ENCODE peak calls at places on chromosomes 7 and 10, in six cellular contexts. One of them, this sample, is unnamed.

GRCh38 chr7:130888017-130888371 is 154.0 kb upstream of the KLF14 start:
- DNase-seq in stimulated activated CD8-positive, alpha-beta memory T cell treated with anti-CD3 and anti-CD28 coated beads, Interleukin-4, amount 100 ng/mL, for 4 hours: no peak
- DNase-seq in nucleus accumbens: no peak
- DNase-seq in astrocyte of the spinal cord: no peak
- DNase-seq in AG20443: no peak
- DNase-seq in NCI-H1105: no peak
- DNase-seq in this sample: no peak

GRCh38 chr10:50528206-50528605 is 95.5 kb downstream of the SGMS1 start:
- DNase-seq in stimulated activated CD8-positive, alpha-beta memory T cell treated with anti-CD3 and anti-CD28 coated beads, Interleukin-4, amount 100 ng/mL, for 4 hours: no peak
- DNase-seq in nucleus accumbens: no peak
- DNase-seq in astrocyte of the spinal cord: no peak
- DNase-seq in AG20443: no peak
- DNase-seq in NCI-H1105: no peak
- DNase-seq in this sample: no peak

GRCh38 chr10:124354411-124355382 is 64.0 kb downstream of the OAT start:
- DNase-seq in stimulated activated CD8-positive, alpha-beta memory T cell treated with anti-CD3 and anti-CD28 coated beads, Interleukin-4, amount 100 ng/mL, for 4 hours: no peak
- DNase-seq in nucleus accumbens: no peak
- DNase-seq in astrocyte of the spinal cord: peak; percentile 64
- DNase-seq in AG20443: peak; percentile 91
- DNase-seq in NCI-H1105: no peak
- DNase-seq in this sample: no peak

GRCh38 chr7:29408841-29409243 is 154.8 kb upstream of the PRR15 start:
- DNase-seq in stimulated activated CD8-positive, alpha-beta memory T cell treated with anti-CD3 and anti-CD28 coated beads, Interleukin-4, amount 100 ng/mL, for 4 hours: peak; percentile 22
- DNase-seq in nucleus accumbens: peak; percentile 16
- DNase-seq in astrocyte of the spinal cord: peak; percentile 65
- DNase-seq in AG20443: peak; percentile 83
- DNase-seq in NCI-H1105: peak; percentile 83
- DNase-seq in this sample: peak; percentile 47

GRCh38 chr7:101524376-101524775 is 104.7 kb downstream of the MYL10 start:
- DNase-seq in stimulated activated CD8-positive, alpha-beta memory T cell treated with anti-CD3 and anti-CD28 coated beads, Interleukin-4, amount 100 ng/mL, for 4 hours: no peak
- DNase-seq in nucleus accumbens: no peak
- DNase-seq in astrocyte of the spinal cord: no peak
- DNase-seq in AG20443: no peak
- DNase-seq in NCI-H1105: no peak
- DNase-seq in this sample: no peak

GRCh38 chr10:103493911-103494877 is 689 bp downstream of the NEURL1 start:
- DNase-seq in stimulated activated CD8-positive, alpha-beta memory T cell treated with anti-CD3 and anti-CD28 coated beads, Interleukin-4, amount 100 ng/mL, for 4 hours: no peak
- DNase-seq in nucleus accumbens: peak; percentile 32
- DNase-seq in astrocyte of the spinal cord: no peak
- DNase-seq in AG20443: peak; percentile 47
- DNase-seq in NCI-H1105: no peak
- DNase-seq in this sample: peak; percentile 33

GRCh38 chr7:3846738-3847137 is 545.7 kb downstream of the SDK1 start:
- DNase-seq in stimulated activated CD8-positive, alpha-beta memory T cell treated with anti-CD3 and anti-CD28 coated beads, Interleukin-4, amount 100 ng/mL, for 4 hours: no peak
- DNase-seq in nucleus accumbens: no peak
- DNase-seq in astrocyte of the spinal cord: no peak
- DNase-seq in AG20443: no peak
- DNase-seq in NCI-H1105: no peak
- DNase-seq in this sample: no peak

GRCh38 chr7:18754766-18755165 is 259.2 kb downstream of the HDAC9 start:
- DNase-seq in stimulated activated CD8-positive, alpha-beta memory T cell treated with anti-CD3 and anti-CD28 coated beads, Interleukin-4, amount 100 ng/mL, for 4 hours: no peak
- DNase-seq in nucleus accumbens: no peak
- DNase-seq in astrocyte of the spinal cord: peak; percentile 74
- DNase-seq in AG20443: peak; percentile 15
- DNase-seq in NCI-H1105: no peak
- DNase-seq in this sample: no peak

GRCh38 chr10:124367936-124368335 is 50.8 kb downstream of the OAT start:
- DNase-seq in stimulated activated CD8-positive, alpha-beta memory T cell treated with anti-CD3 and anti-CD28 coated beads, Interleukin-4, amount 100 ng/mL, for 4 hours: no peak
- DNase-seq in nucleus accumbens: no peak
- DNase-seq in astrocyte of the spinal cord: no peak
- DNase-seq in AG20443: no peak
- DNase-seq in NCI-H1105: no peak
- DNase-seq in this sample: no peak

GRCh38 chr7:147635288-147635687 is 955.3 kb upstream of the C7orf33 start:
- DNase-seq in stimulated activated CD8-positive, alpha-beta memory T cell treated with anti-CD3 and anti-CD28 coated beads, Interleukin-4, amount 100 ng/mL, for 4 hours: no peak
- DNase-seq in nucleus accumbens: no peak
- DNase-seq in astrocyte of the spinal cord: no peak
- DNase-seq in AG20443: no peak
- DNase-seq in NCI-H1105: no peak
- DNase-seq in this sample: no peak

GRCh38 chr7:155869784-155870076 is 57.5 kb upstream of the SHH start:
- DNase-seq in stimulated activated CD8-positive, alpha-beta memory T cell treated with anti-CD3 and anti-CD28 coated beads, Interleukin-4, amount 100 ng/mL, for 4 hours: no peak
- DNase-seq in nucleus accumbens: no peak
- DNase-seq in astrocyte of the spinal cord: no peak
- DNase-seq in AG20443: no peak
- DNase-seq in NCI-H1105: no peak
- DNase-seq in this sample: no peak

GRCh38 chr10:62689712-62690111 is 114.8 kb upstream of the ADO start:
- DNase-seq in stimulated activated CD8-positive, alpha-beta memory T cell treated with anti-CD3 and anti-CD28 coated beads, Interleukin-4, amount 100 ng/mL, for 4 hours: no peak
- DNase-seq in nucleus accumbens: no peak
- DNase-seq in astrocyte of the spinal cord: no peak
- DNase-seq in AG20443: no peak
- DNase-seq in NCI-H1105: no peak
- DNase-seq in this sample: no peak

GRCh38 chr7:67371429-67372305 is 375.0 kb downstream of the TYW1 start:
- DNase-seq in stimulated activated CD8-positive, alpha-beta memory T cell treated with anti-CD3 and anti-CD28 coated beads, Interleukin-4, amount 100 ng/mL, for 4 hours: peak; percentile 11
- DNase-seq in nucleus accumbens: peak; percentile 16
- DNase-seq in astrocyte of the spinal cord: peak; percentile 66
- DNase-seq in AG20443: peak; percentile 93
- DNase-seq in NCI-H1105: peak; percentile 59
- DNase-seq in this sample: peak; percentile 27

GRCh38 chr7:127628445-127628844 is 10.5 kb upstream of the PAX4 start:
- DNase-seq in stimulated activated CD8-positive, alpha-beta memory T cell treated with anti-CD3 and anti-CD28 coated beads, Interleukin-4, amount 100 ng/mL, for 4 hours: no peak
- DNase-seq in nucleus accumbens: no peak
- DNase-seq in astrocyte of the spinal cord: no peak
- DNase-seq in AG20443: peak; percentile 9
- DNase-seq in NCI-H1105: no peak
- DNase-seq in this sample: no peak

GRCh38 chr10:71314028-71314693 is 4.9 kb upstream of the SLC29A3 start:
- DNase-seq in stimulated activated CD8-positive, alpha-beta memory T cell treated with anti-CD3 and anti-CD28 coated beads, Interleukin-4, amount 100 ng/mL, for 4 hours: peak; percentile 18
- DNase-seq in nucleus accumbens: peak; percentile 40
- DNase-seq in astrocyte of the spinal cord: peak; percentile 19
- DNase-seq in AG20443: peak; percentile 87
- DNase-seq in NCI-H1105: no peak
- DNase-seq in this sample: peak; percentile 14

GRCh38 chr7:73770860-73771665 is 993 bp upstream of the CLDN3 start:
- DNase-seq in stimulated activated CD8-positive, alpha-beta memory T cell treated with anti-CD3 and anti-CD28 coated beads, Interleukin-4, amount 100 ng/mL, for 4 hours: no peak
- DNase-seq in nucleus accumbens: no peak
- DNase-seq in astrocyte of the spinal cord: no peak
- DNase-seq in AG20443: no peak
- DNase-seq in NCI-H1105: no peak
- DNase-seq in this sample: no peak

GRCh38 chr10:19563424-19564141 is 252.6 kb upstream of the PLXDC2 start:
- DNase-seq in stimulated activated CD8-positive, alpha-beta memory T cell treated with anti-CD3 and anti-CD28 coated beads, Interleukin-4, amount 100 ng/mL, for 4 hours: no peak
- DNase-seq in nucleus accumbens: no peak
- DNase-seq in astrocyte of the spinal cord: no peak
- DNase-seq in AG20443: no peak
- DNase-seq in NCI-H1105: no peak
- DNase-seq in this sample: no peak

This sample was measured in occipital lobe.